ENCODE peak calls at places on chromosomes 4 and X, in eight cellular contexts. B, D, W, F, J, O, L and P are unnamed samples. For H3K4me1, the result is how much of the 10 kb centered on the place peaks cover.

GRCh38 chrX:110665636-110666035 is 130.0 kb downstream of the CHRDL1 start:
- DNase-seq in L (peak), B (no peak), D (peak), F (peak), O (peak), W (peak), J (peak), P (peak)

GRCh38 chr4:126269106-126269505 is 954.4 kb downstream of the FAT4 start:
- DNase-seq in B (no peak), J (no peak), O (no peak), D (peak), L (peak), F (no peak), W (no peak), P (no peak)

GRCh38 chr4:90357117-90357710 is 230.0 kb downstream of the CCSER1 start:
- DNase-seq in O (peak), L (peak), D (peak), J (peak), F (no peak), B (peak), W (peak), P (peak)

GRCh38 chr4:98508248-98508647 is 150.2 kb downstream of the TSPAN5 start:
- DNase-seq in J (no peak), B (no peak), O (no peak), D (no peak), L (no peak), W (no peak), F (no peak), P (no peak)

GRCh38 chr4:81257021-81257420 is 42.0 kb upstream of the PRKG2 start:
- DNase-seq in J (no peak), B (no peak), F (no peak), L (peak), W (no peak), D (peak), O (no peak), P (no peak)

GRCh38 chrX:21487832-21488231 is 113.6 kb downstream of the CNKSR2 start:
- DNase-seq in J (no peak), D (peak), W (no peak), B (peak), L (peak), O (peak), F (no peak), P (no peak)

GRCh38 chrX:9249452-9249851 is 215.4 kb upstream of the TBL1X start:
- DNase-seq in L (no peak), D (no peak), O (no peak), B (no peak), F (no peak), W (no peak), J (no peak), P (no peak)

GRCh38 chrX:78514852-78515251 is 144.3 kb downstream of the RTL3 start:
- DNase-seq in J (no peak), F (no peak), O (peak), L (peak), D (no peak), W (no peak), B (no peak), P (no peak)

GRCh38 chrX:44996282-44996681 is 123.3 kb downstream of the KDM6A start:
- DNase-seq in J (no peak), O (no peak), L (no peak), W (no peak), D (no peak), F (no peak), B (no peak), P (no peak)

GRCh38 chr4:1470393-1470670 is 64.1 kb upstream of the NKX1-1 start:
- DNase-seq in L (no peak), J (peak), W (no peak), F (no peak), B (no peak), D (no peak), O (no peak), P (no peak)

GRCh38 chr4:81724925-81725329 is 253.2 kb upstream of the RASGEF1B start:
- DNase-seq in D (no peak), W (peak), F (peak), L (no peak), B (no peak), J (no peak), O (peak), P (peak)

GRCh38 chr4:123350191-123350544 is 46.4 kb upstream of the SPRY1 start:
- DNase-seq in L (peak), J (no peak), W (peak), F (no peak), O (peak), B (peak), D (no peak), P (peak)

GRCh38 chr4:135243960-135244561 is 1042.5 kb upstream of the PABPC4L start:
- DNase-seq in L (peak), F (no peak), D (peak), O (no peak), J (no peak), B (no peak), W (no peak), P (no peak)
- H2AFZ ChIP-seq in L (no peak), F (no peak), D (no peak), O (no peak), J (peak), B (no peak), W (no peak), P (no peak)

DNA sequence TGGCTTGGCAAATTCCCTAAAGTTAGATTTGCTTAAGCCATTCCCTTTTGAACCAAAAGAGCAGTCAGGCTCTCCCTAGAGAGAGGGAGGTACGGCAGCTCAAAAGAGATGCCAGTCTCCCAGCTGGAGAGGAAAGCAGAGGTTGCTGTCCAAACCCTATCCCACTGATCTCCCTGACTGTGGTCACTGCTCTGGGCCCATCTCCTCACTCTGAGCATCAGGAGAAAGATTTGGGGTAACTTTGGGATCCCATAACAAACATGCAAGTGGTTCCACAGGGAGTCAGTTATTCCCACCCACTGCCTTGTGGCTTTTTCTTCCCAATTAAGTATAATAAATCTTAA is 17.1 kb downstream of the ACSL1 start:
- DNase-seq in F (no peak), B (no peak), D (peak), L (no peak), W (no peak), O (no peak), J (no peak), P (no peak)
- H3K4me1 ChIP-seq in F (under half), B (under half), D (under half), L (under half), W (under half), O (under half), J (under half), P (under half)

GRCh38 chrX:47523297-47523696 is 37.7 kb upstream of the ARAF start:
- DNase-seq in D (peak), J (peak), L (peak), B (peak), W (peak), F (peak), O (peak), P (peak)
- H2AFZ ChIP-seq in D (peak), J (peak), L (peak), B (peak), W (peak), F (peak), O (peak), P (peak)

DNA sequence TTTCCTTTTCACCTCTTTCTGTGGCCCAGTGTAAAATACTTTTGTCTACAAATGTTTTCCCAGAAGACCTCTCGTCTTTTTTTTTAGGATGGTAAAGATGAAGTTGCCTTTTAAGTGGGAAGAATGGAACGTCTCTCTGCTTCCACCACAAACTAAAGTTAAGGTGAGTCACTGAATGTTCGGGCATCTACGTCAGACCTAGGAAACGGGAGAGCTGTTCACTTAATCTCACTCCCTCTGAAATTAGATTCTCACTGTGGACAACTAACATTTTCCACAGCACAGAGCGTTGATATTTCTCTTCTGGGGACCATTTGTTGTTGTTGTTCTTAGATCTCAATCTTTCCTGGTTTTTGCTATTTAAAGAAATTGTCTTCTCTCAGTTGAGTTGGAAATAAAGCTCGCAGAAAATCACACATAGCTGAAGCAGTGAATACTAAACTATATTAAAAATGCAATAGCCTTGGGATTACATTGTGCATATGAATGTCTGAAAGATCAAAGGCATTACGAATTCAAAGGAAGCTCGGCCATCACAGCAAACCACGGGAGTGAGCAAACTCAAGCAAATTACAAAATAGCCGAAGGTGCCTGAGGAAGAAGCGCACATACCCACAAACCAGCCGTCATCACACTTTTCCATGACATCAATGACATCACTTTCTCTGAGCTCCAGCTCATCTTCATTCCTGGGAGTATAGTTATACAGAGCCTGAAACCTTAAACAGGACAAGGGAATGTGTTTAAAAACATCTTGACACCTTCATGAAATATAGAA is 53.9 kb upstream of the PDLIM3 start:
- DNase-seq in J (no peak), W (no peak), D (peak), F (no peak), B (peak), L (peak), O (no peak), P (no peak)
- H3K4me1 ChIP-seq in J (under half), W (under half), D (under half), F (under half), B (under half), L (under half), O (under half), P (under half)

GRCh38 chr4:165872443-165873297 is at the start of gene TLL1:
- DNase-seq in F (no peak), W (no peak), L (peak), D (no peak), O (peak), B (peak), J (peak), P (no peak)
- H2AFZ ChIP-seq in F (no peak), W (no peak), L (peak), D (peak), O (peak), B (peak), J (peak), P (no peak)

GRCh38 chr4:145885666-145886065 is 53.0 kb downstream of the ZNF827 start:
- DNase-seq in O (no peak), J (no peak), L (no peak), F (no peak), W (no peak), B (no peak), D (no peak), P (no peak)

GRCh38 chr4:145883173-145883572 is 55.5 kb downstream of the ZNF827 start:
- DNase-seq in D (no peak), O (no peak), J (no peak), W (no peak), F (no peak), B (no peak), L (no peak), P (no peak)

GRCh38 chr4:145882594-145882993 is 56.0 kb downstream of the ZNF827 start:
- DNase-seq in W (no peak), F (no peak), B (no peak), D (no peak), J (no peak), L (no peak), O (no peak), P (no peak)

GRCh38 chr4:145886871-145887240 is 51.8 kb downstream of the ZNF827 start:
- DNase-seq in L (no peak), D (no peak), F (no peak), W (no peak), J (no peak), B (no peak), O (no peak), P (peak)

DNA sequence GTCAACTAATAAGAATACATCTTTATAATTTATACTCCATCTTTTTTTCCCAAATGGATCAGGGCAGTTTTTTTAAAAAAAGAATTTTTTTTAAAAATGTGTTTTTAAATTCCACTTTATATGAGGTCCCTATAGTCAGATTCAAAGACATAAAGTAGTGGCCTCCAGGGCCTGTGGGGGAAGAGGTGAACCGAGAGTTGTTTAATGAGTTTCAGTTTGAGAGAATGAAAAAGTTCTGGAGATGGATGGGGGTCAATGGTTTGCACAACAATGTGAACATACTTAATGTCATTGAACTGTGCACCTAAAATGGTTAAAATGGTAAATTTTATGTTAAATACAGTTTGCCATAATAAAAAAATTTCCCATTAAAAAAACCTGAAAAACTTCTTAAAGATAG is 53.8 kb downstream of the ZNF827 start:
- DNase-seq in D (no peak), W (no peak), B (no peak), F (no peak), O (no peak), L (no peak), J (no peak), P (no peak)
- H3K4me1 ChIP-seq in D (under half), W (under half), B (under half), F (under half), O (under half), L (under half), J (under half), P (under half)

GRCh38 chr4:139532951-139533350 is 23.1 kb downstream of the SETD7 start:
- DNase-seq in W (no peak), J (no peak), B (no peak), F (no peak), O (no peak), L (no peak), D (peak), P (no peak)
- H2AFZ ChIP-seq in W (no peak), J (no peak), B (no peak), F (no peak), O (no peak), L (no peak), D (no peak), P (no peak)

DNA sequence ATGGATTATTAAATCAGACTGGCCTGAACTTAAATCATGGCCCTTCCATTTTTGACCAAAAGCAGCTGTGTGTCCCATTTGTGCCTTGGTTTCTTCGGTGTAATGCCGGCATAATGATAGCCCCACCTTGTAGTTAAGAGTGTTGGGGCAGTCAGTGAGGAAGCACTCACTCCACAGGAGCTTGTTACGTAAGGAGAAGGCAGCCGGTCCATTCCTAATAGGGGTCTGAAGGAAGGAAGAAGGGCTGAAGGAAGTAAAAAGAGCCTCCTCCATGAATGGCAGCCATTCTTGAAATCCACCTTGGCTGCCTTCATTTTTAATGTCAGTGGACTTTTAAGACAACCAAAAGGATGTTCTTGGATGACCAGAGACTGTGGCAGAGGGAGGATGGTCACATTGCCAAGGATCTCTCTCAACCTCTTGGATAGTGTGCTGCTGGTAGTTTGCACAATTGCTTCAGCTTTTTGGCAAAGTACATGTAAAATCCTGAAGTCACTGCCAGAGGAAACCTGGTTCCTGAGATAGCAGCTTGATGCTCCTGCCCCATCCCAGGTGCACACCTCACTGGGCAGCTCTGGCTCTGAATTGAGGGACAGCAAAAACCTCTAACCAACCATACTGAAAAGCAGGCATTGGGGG is 113.5 kb downstream of the PTTG2 start:
- DNase-seq in F (no peak), B (no peak), J (no peak), W (no peak), D (no peak), L (no peak), O (no peak), P (no peak)
- H3K4me1 ChIP-seq in F (under half), B (under half), J (under half), W (under half), D (under half), L (under half), O (under half), P (under half)